ENCODE peak calls at places on chromosomes 2 and 18, in ten cellular contexts. One of them, this sample, is unnamed.
A peak's percentile ranks its signal among the peaks of the same experiment; 100 is the strongest.

GRCh38 chr2:14930441-14930840 is 297.9 kb downstream of the LRATD1 start:
- DNase-seq in MCF 10A: no peak
- DNase-seq in heart right ventricle: no peak
- DNase-seq in GM10248: no peak
- DNase-seq in colonic mucosa: no peak
- DNase-seq in omental fat pad: no peak
- DNase-seq in ascending aorta: no peak
- DNase-seq in GM12865: no peak
- DNase-seq in cardiac muscle cell: no peak
- DNase-seq in fibroblast of pulmonary artery: no peak
- DNase-seq in this sample: no peak

GRCh38 chr2:113686537-113686936 is 59.5 kb downstream of the RABL2A start:
- DNase-seq in MCF 10A: no peak
- DNase-seq in heart right ventricle: no peak
- DNase-seq in GM10248: no peak
- DNase-seq in colonic mucosa: no peak
- DNase-seq in omental fat pad: no peak
- DNase-seq in ascending aorta: no peak
- DNase-seq in GM12865: no peak
- DNase-seq in cardiac muscle cell: no peak
- DNase-seq in fibroblast of pulmonary artery: no peak
- DNase-seq in this sample: no peak

GRCh38 chr18:23990474-23991410 is 23.8 kb upstream of the TTC39C start:
- DNase-seq in MCF 10A: peak; percentile 52
- DNase-seq in heart right ventricle: no peak
- DNase-seq in GM10248: no peak
- DNase-seq in colonic mucosa: no peak
- DNase-seq in omental fat pad: no peak
- DNase-seq in ascending aorta: no peak
- DNase-seq in GM12865: no peak
- DNase-seq in cardiac muscle cell: no peak
- DNase-seq in fibroblast of pulmonary artery: no peak
- DNase-seq in this sample: no peak

GRCh38 chr2:207153266-207153990 is 12.3 kb downstream of the KLF7 start:
- DNase-seq in MCF 10A: no peak
- DNase-seq in heart right ventricle: no peak
- DNase-seq in GM10248: no peak
- DNase-seq in colonic mucosa: no peak
- DNase-seq in omental fat pad: no peak
- DNase-seq in ascending aorta: no peak
- DNase-seq in GM12865: no peak
- DNase-seq in cardiac muscle cell: no peak
- DNase-seq in fibroblast of pulmonary artery: peak; percentile 7
- DNase-seq in this sample: no peak

GRCh38 chr2:158969162-158969716 is 799 bp downstream of the TANC1 start:
- DNase-seq in MCF 10A: no peak
- DNase-seq in heart right ventricle: no peak
- DNase-seq in GM10248: no peak
- DNase-seq in colonic mucosa: peak; percentile 38
- DNase-seq in omental fat pad: no peak
- DNase-seq in ascending aorta: no peak
- DNase-seq in GM12865: no peak
- DNase-seq in cardiac muscle cell: no peak
- DNase-seq in fibroblast of pulmonary artery: no peak
- DNase-seq in this sample: peak; percentile 38

GRCh38 chr18:42053188-42053781 is 98.3 kb downstream of the PIK3C3 start:
- DNase-seq in MCF 10A: peak; percentile 56
- DNase-seq in heart right ventricle: peak; percentile 45
- DNase-seq in GM10248: peak; percentile 37
- DNase-seq in colonic mucosa: peak; percentile 50
- DNase-seq in omental fat pad: no peak
- DNase-seq in ascending aorta: no peak
- DNase-seq in GM12865: peak; percentile 69
- DNase-seq in cardiac muscle cell: peak; percentile 52
- DNase-seq in fibroblast of pulmonary artery: peak; percentile 79
- DNase-seq in this sample: peak; percentile 33

GRCh38 chr2:3585239-3586109 is 9.4 kb upstream of the COLEC11 start:
- DNase-seq in MCF 10A: no peak
- DNase-seq in heart right ventricle: peak; percentile 86
- DNase-seq in GM10248: no peak
- DNase-seq in colonic mucosa: peak; percentile 43
- DNase-seq in omental fat pad: no peak
- DNase-seq in ascending aorta: no peak
- DNase-seq in GM12865: no peak
- DNase-seq in cardiac muscle cell: no peak
- DNase-seq in fibroblast of pulmonary artery: peak; percentile 93
- DNase-seq in this sample: no peak

GRCh38 chr2:200635251-200635650 is 49.4 kb downstream of the AOX1 start:
- DNase-seq in MCF 10A: peak; percentile 75
- DNase-seq in heart right ventricle: no peak
- DNase-seq in GM10248: no peak
- DNase-seq in colonic mucosa: no peak
- DNase-seq in omental fat pad: no peak
- DNase-seq in ascending aorta: no peak
- DNase-seq in GM12865: no peak
- DNase-seq in cardiac muscle cell: no peak
- DNase-seq in fibroblast of pulmonary artery: peak; percentile 83
- DNase-seq in this sample: no peak

GRCh38 chr2:222582931-222583330 is 73.0 kb downstream of the FARSB start:
- DNase-seq in MCF 10A: no peak
- DNase-seq in heart right ventricle: no peak
- DNase-seq in GM10248: no peak
- DNase-seq in colonic mucosa: no peak
- DNase-seq in omental fat pad: no peak
- DNase-seq in ascending aorta: no peak
- DNase-seq in GM12865: peak; percentile 21
- DNase-seq in cardiac muscle cell: no peak
- DNase-seq in fibroblast of pulmonary artery: peak; percentile 17
- DNase-seq in this sample: no peak

GRCh38 chr2:229193281-229193680 is 77.8 kb downstream of the PID1 start:
- DNase-seq in MCF 10A: no peak
- DNase-seq in heart right ventricle: no peak
- DNase-seq in GM10248: no peak
- DNase-seq in colonic mucosa: no peak
- DNase-seq in omental fat pad: no peak
- DNase-seq in ascending aorta: no peak
- DNase-seq in GM12865: no peak
- DNase-seq in cardiac muscle cell: no peak
- DNase-seq in fibroblast of pulmonary artery: no peak
- DNase-seq in this sample: no peak

GRCh38 chr2:71082402-71083252 is 14.2 kb downstream of the NAGK start:
- DNase-seq in MCF 10A: no peak
- DNase-seq in heart right ventricle: no peak
- DNase-seq in GM10248: no peak
- DNase-seq in colonic mucosa: no peak
- DNase-seq in omental fat pad: no peak
- DNase-seq in ascending aorta: no peak
- DNase-seq in GM12865: peak; percentile 62
- DNase-seq in cardiac muscle cell: no peak
- DNase-seq in fibroblast of pulmonary artery: no peak
- DNase-seq in this sample: no peak

GRCh38 chr2:151338115-151338514 is 19.3 kb upstream of the TNFAIP6 start:
- DNase-seq in MCF 10A: no peak
- DNase-seq in heart right ventricle: no peak
- DNase-seq in GM10248: no peak
- DNase-seq in colonic mucosa: no peak
- DNase-seq in omental fat pad: no peak
- DNase-seq in ascending aorta: no peak
- DNase-seq in GM12865: no peak
- DNase-seq in cardiac muscle cell: no peak
- DNase-seq in fibroblast of pulmonary artery: peak; percentile 68
- DNase-seq in this sample: no peak

GRCh38 chr2:151337643-151338042 is 19.7 kb upstream of the TNFAIP6 start:
- DNase-seq in MCF 10A: no peak
- DNase-seq in heart right ventricle: no peak
- DNase-seq in GM10248: no peak
- DNase-seq in colonic mucosa: no peak
- DNase-seq in omental fat pad: no peak
- DNase-seq in ascending aorta: no peak
- DNase-seq in GM12865: no peak
- DNase-seq in cardiac muscle cell: no peak
- DNase-seq in fibroblast of pulmonary artery: peak; percentile 68
- DNase-seq in this sample: no peak

GRCh38 chr2:151343073-151343472 is 14.3 kb upstream of the TNFAIP6 start:
- DNase-seq in MCF 10A: no peak
- DNase-seq in heart right ventricle: no peak
- DNase-seq in GM10248: no peak
- DNase-seq in colonic mucosa: no peak
- DNase-seq in omental fat pad: no peak
- DNase-seq in ascending aorta: no peak
- DNase-seq in GM12865: no peak
- DNase-seq in cardiac muscle cell: no peak
- DNase-seq in fibroblast of pulmonary artery: no peak
- DNase-seq in this sample: no peak

GRCh38 chr2:151334082-151334815 is 23.1 kb upstream of the TNFAIP6 start:
- DNase-seq in MCF 10A: peak; percentile 77
- DNase-seq in heart right ventricle: no peak
- DNase-seq in GM10248: no peak
- DNase-seq in colonic mucosa: no peak
- DNase-seq in omental fat pad: no peak
- DNase-seq in ascending aorta: no peak
- DNase-seq in GM12865: no peak
- DNase-seq in cardiac muscle cell: no peak
- DNase-seq in fibroblast of pulmonary artery: peak; percentile 95
- DNase-seq in this sample: no peak

DNA sequence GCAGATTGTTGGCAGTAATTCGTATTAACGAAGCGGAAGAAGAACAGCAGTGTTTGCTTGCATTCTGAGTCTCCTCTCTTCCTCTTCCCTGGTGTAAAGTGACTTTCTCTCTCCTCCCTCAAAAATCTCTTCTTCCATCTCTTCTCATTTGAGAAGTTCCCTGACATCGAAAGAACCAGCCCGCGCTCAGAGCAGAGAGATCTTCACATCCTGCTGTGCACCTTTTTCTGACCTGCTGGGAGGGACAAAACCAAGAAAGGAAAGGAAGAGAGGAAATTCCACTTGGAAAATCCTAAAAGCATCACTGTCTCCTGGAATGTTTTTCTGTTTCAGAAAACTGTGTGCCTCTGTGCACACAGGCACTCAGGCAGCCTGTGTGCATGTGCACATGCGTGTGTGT is 18.2 kb upstream of the TNFAIP6 start:
- DNase-seq in MCF 10A: no peak
- DNase-seq in heart right ventricle: no peak
- DNase-seq in GM10248: no peak
- DNase-seq in colonic mucosa: no peak
- DNase-seq in omental fat pad: no peak
- DNase-seq in ascending aorta: no peak
- DNase-seq in GM12865: no peak
- DNase-seq in cardiac muscle cell: no peak
- DNase-seq in fibroblast of pulmonary artery: no peak
- DNase-seq in this sample: no peak
- TF ChIP-seq CTCF in MCF 10A: no peak
- TF ChIP-seq CTCF in heart right ventricle: no peak
- TF ChIP-seq CTCF in GM10248: no peak
- TF ChIP-seq CTCF in colonic mucosa: no peak
- TF ChIP-seq CTCF in omental fat pad: no peak
- TF ChIP-seq CTCF in ascending aorta: no peak
- TF ChIP-seq CTCF in GM12865: no peak
- TF ChIP-seq CTCF in cardiac muscle cell: no peak
- TF ChIP-seq CTCF in fibroblast of pulmonary artery: no peak
- TF ChIP-seq CTCF in this sample: no peak

GRCh38 chr2:236503100-236503499 is 66.5 kb upstream of the ACKR3 start:
- DNase-seq in MCF 10A: no peak
- DNase-seq in heart right ventricle: no peak
- DNase-seq in GM10248: no peak
- DNase-seq in colonic mucosa: no peak
- DNase-seq in omental fat pad: no peak
- DNase-seq in ascending aorta: no peak
- DNase-seq in GM12865: peak; percentile 18
- DNase-seq in cardiac muscle cell: no peak
- DNase-seq in fibroblast of pulmonary artery: no peak
- DNase-seq in this sample: no peak
- TF ChIP-seq CTCF in MCF 10A: peak; percentile 8
- TF ChIP-seq CTCF in heart right ventricle: peak; percentile 21
- TF ChIP-seq CTCF in GM10248: peak; percentile 22
- TF ChIP-seq CTCF in colonic mucosa: no peak
- TF ChIP-seq CTCF in omental fat pad: no peak
- TF ChIP-seq CTCF in ascending aorta: no peak
- TF ChIP-seq CTCF in GM12865: no peak
- TF ChIP-seq CTCF in cardiac muscle cell: peak; percentile 19
- TF ChIP-seq CTCF in fibroblast of pulmonary artery: no peak
- TF ChIP-seq CTCF in this sample: no peak

GRCh38 chr2:102276549-102277201 is 34.7 kb upstream of the IL1RL1 start:
- DNase-seq in MCF 10A: no peak
- DNase-seq in heart right ventricle: no peak
- DNase-seq in GM10248: no peak
- DNase-seq in colonic mucosa: no peak
- DNase-seq in omental fat pad: no peak
- DNase-seq in ascending aorta: no peak
- DNase-seq in GM12865: no peak
- DNase-seq in cardiac muscle cell: no peak
- DNase-seq in fibroblast of pulmonary artery: no peak
- DNase-seq in this sample: no peak

GRCh38 chr2:102268529-102269524 is 42.5 kb upstream of the IL1RL1 start:
- DNase-seq in MCF 10A: no peak
- DNase-seq in heart right ventricle: no peak
- DNase-seq in GM10248: no peak
- DNase-seq in colonic mucosa: no peak
- DNase-seq in omental fat pad: no peak
- DNase-seq in ascending aorta: no peak
- DNase-seq in GM12865: no peak
- DNase-seq in cardiac muscle cell: no peak
- DNase-seq in fibroblast of pulmonary artery: peak; percentile 92
- DNase-seq in this sample: no peak

GRCh38 chr2:102273619-102274211 is 37.6 kb upstream of the IL1RL1 start:
- DNase-seq in MCF 10A: peak; percentile 54
- DNase-seq in heart right ventricle: no peak
- DNase-seq in GM10248: no peak
- DNase-seq in colonic mucosa: no peak
- DNase-seq in omental fat pad: no peak
- DNase-seq in ascending aorta: no peak
- DNase-seq in GM12865: no peak
- DNase-seq in cardiac muscle cell: no peak
- DNase-seq in fibroblast of pulmonary artery: peak; percentile 99
- DNase-seq in this sample: no peak

GRCh38 chr2:102267774-102268173 is 43.6 kb upstream of the IL1RL1 start:
- DNase-seq in MCF 10A: no peak
- DNase-seq in heart right ventricle: no peak
- DNase-seq in GM10248: no peak
- DNase-seq in colonic mucosa: no peak
- DNase-seq in omental fat pad: no peak
- DNase-seq in ascending aorta: no peak
- DNase-seq in GM12865: no peak
- DNase-seq in cardiac muscle cell: no peak
- DNase-seq in fibroblast of pulmonary artery: no peak
- DNase-seq in this sample: no peak

GRCh38 chr2:102271844-102272243 is 39.5 kb upstream of the IL1RL1 start:
- DNase-seq in MCF 10A: no peak
- DNase-seq in heart right ventricle: no peak
- DNase-seq in GM10248: no peak
- DNase-seq in colonic mucosa: no peak
- DNase-seq in omental fat pad: no peak
- DNase-seq in ascending aorta: no peak
- DNase-seq in GM12865: no peak
- DNase-seq in cardiac muscle cell: no peak
- DNase-seq in fibroblast of pulmonary artery: no peak
- DNase-seq in this sample: no peak
- TF ChIP-seq CTCF in MCF 10A: no peak
- TF ChIP-seq CTCF in heart right ventricle: no peak
- TF ChIP-seq CTCF in GM10248: no peak
- TF ChIP-seq CTCF in colonic mucosa: no peak
- TF ChIP-seq CTCF in omental fat pad: no peak
- TF ChIP-seq CTCF in ascending aorta: no peak
- TF ChIP-seq CTCF in GM12865: no peak
- TF ChIP-seq CTCF in cardiac muscle cell: no peak
- TF ChIP-seq CTCF in fibroblast of pulmonary artery: no peak
- TF ChIP-seq CTCF in this sample: no peak

GRCh38 chr2:211854832-211855231 is 683.8 kb downstream of the ERBB4 start:
- DNase-seq in MCF 10A: no peak
- DNase-seq in heart right ventricle: no peak
- DNase-seq in GM10248: no peak
- DNase-seq in colonic mucosa: no peak
- DNase-seq in omental fat pad: no peak
- DNase-seq in ascending aorta: no peak
- DNase-seq in GM12865: no peak
- DNase-seq in cardiac muscle cell: no peak
- DNase-seq in fibroblast of pulmonary artery: no peak
- DNase-seq in this sample: no peak
- TF ChIP-seq CTCF in MCF 10A: no peak
- TF ChIP-seq CTCF in heart right ventricle: no peak
- TF ChIP-seq CTCF in GM10248: no peak
- TF ChIP-seq CTCF in colonic mucosa: no peak
- TF ChIP-seq CTCF in omental fat pad: no peak
- TF ChIP-seq CTCF in ascending aorta: no peak
- TF ChIP-seq CTCF in GM12865: no peak
- TF ChIP-seq CTCF in cardiac muscle cell: no peak
- TF ChIP-seq CTCF in fibroblast of pulmonary artery: no peak
- TF ChIP-seq CTCF in this sample: no peak